ENCODE peak calls at places on chromosomes 12 and 14, in five cellular contexts. H is stomach, X is GM12891, A is gastrocnemius medialis, Y is tibial nerve. M is an unnamed sample.

GRCh38 chr14:98444077-98444476 is 827.9 kb downstream of the BCL11B start:
- DNase-seq in X (no peak), Y (no peak), H (no peak), A (no peak), M (no peak)

GRCh38 chr14:96055753-96056508 is 16.8 kb downstream of the C14orf132 start:
- DNase-seq in X (no peak), H (peak), Y (no peak), A (no peak), M (no peak)

GRCh38 chr12:51048601-51049369 is 658 bp downstream of the LETMD1 start:
- DNase-seq in X (no peak), H (no peak), A (no peak), Y (no peak), M (no peak)

GRCh38 chr12:95358111-95359083 is 115.6 kb upstream of the METAP2 start:
- DNase-seq in H (no peak), X (no peak), A (no peak), Y (no peak), M (no peak)

GRCh38 chr12:113639474-113639873 is 167.8 kb upstream of the LHX5 start:
- DNase-seq in X (no peak), H (no peak), Y (no peak), A (no peak), M (no peak)

GRCh38 chr14:100679707-100680438 is 46.8 kb upstream of the DLK1 start:
- DNase-seq in X (no peak), A (no peak), H (no peak), Y (peak), M (no peak)

GRCh38 chr12:7093892-7094291 is 1.6 kb upstream of the C1R start:
- DNase-seq in Y (no peak), H (no peak), A (no peak), X (no peak), M (no peak)

GRCh38 chr12:42141981-42142606 is 2.6 kb downstream of the GXYLT1 start:
- DNase-seq in A (no peak), H (no peak), Y (no peak), X (no peak), M (no peak)

GRCh38 chr14:85195872-85196477 is 334.0 kb upstream of the FLRT2 start:
- DNase-seq in X (no peak), H (no peak), A (no peak), Y (no peak), M (peak)

GRCh38 chr14:53368714-53369191 is 215.6 kb upstream of the DDHD1 start:
- DNase-seq in A (no peak), H (no peak), X (no peak), Y (no peak), M (no peak)

GRCh38 chr12:119725523-119725922 is 57.6 kb downstream of the PRKAB1 start:
- DNase-seq in A (no peak), H (no peak), X (no peak), Y (no peak), M (no peak)

GRCh38 chr12:80708535-80709328 is 1.3 kb downstream of the MYF6 start:
- DNase-seq in A (no peak), H (no peak), Y (no peak), X (no peak), M (no peak)

GRCh38 chr14:80522936-80523335 is 311.6 kb upstream of the DIO2 start:
- DNase-seq in A (no peak), X (no peak), H (no peak), Y (no peak), M (no peak)

GRCh38 chr14:77128414-77128891 is 13.1 kb downstream of the ZDHHC22 start:
- DNase-seq in Y (no peak), X (no peak), A (no peak), H (no peak), M (no peak)

GRCh38 chr12:80676856-80677255 is 30.6 kb upstream of the MYF6 start:
- DNase-seq in X (no peak), H (no peak), Y (no peak), A (no peak), M (no peak)

GRCh38 chr12:99746538-99746937 is 99.0 kb downstream of the GARIN6 start:
- DNase-seq in X (no peak), H (no peak), A (no peak), Y (no peak), M (no peak)

GRCh38 chr14:91330111-91330696 is 85.7 kb upstream of the GPR68 start:
- DNase-seq in A (no peak), X (no peak), Y (no peak), H (no peak), M (no peak)
- TF ChIP-seq POLR2A in A (no peak), X (no peak), Y (no peak), H (no peak), M (no peak)

GRCh38 chr14:51733147-51733546 is 81.4 kb downstream of the FRMD6 start:
- DNase-seq in Y (no peak), X (no peak), A (no peak), H (no peak), M (no peak)

GRCh38 chr14:51730094-51730493 is 78.4 kb downstream of the FRMD6 start:
- DNase-seq in H (no peak), A (no peak), X (no peak), Y (no peak), M (no peak)

GRCh38 chr14:51730674-51731073 is 79.0 kb downstream of the FRMD6 start:
- DNase-seq in A (no peak), X (no peak), Y (no peak), H (no peak), M (no peak)

GRCh38 chr14:51735851-51736250 is 84.1 kb downstream of the FRMD6 start:
- DNase-seq in Y (no peak), A (no peak), X (no peak), H (no peak), M (no peak)

DNA sequence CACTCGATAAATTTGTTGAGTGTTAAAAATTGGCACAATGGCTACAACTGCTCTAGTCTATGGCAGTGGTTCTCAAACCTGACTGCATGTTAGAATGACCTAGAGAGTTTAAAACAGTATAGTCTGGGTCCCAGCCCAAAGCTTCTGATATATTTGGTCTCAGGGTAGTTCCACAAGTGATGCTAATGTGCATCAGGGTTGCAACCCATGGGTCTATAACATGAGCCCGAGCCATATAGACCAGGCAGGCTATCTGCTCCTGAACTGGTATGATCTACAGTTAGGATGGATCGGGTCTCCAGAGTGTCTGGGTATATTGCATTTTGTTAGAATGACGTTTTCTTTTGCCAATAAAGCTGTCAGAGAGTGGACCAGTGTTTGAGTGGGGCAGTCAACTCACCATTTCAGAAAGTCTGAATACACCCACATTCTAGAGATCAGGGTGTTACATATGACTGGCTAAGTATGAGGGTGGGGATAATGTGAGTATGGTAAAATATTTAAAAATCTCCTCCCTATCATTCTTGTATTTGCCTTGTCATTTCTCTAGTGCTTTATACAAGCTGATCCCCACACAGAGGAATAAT is 80.9 kb downstream of the FRMD6 start:
- DNase-seq in Y (no peak), A (no peak), H (no peak), X (no peak), M (no peak)
- TF ChIP-seq POLR2A in Y (no peak), A (no peak), H (no peak), X (no peak), M (no peak)

GRCh38 chr14:105092124-105092911 is 27.1 kb upstream of the GPR132 start:
- DNase-seq in X (no peak), H (peak), Y (no peak), A (no peak), M (peak)
- TF ChIP-seq POLR2A in X (no peak), H (no peak), Y (no peak), A (no peak), M (no peak)

DNA sequence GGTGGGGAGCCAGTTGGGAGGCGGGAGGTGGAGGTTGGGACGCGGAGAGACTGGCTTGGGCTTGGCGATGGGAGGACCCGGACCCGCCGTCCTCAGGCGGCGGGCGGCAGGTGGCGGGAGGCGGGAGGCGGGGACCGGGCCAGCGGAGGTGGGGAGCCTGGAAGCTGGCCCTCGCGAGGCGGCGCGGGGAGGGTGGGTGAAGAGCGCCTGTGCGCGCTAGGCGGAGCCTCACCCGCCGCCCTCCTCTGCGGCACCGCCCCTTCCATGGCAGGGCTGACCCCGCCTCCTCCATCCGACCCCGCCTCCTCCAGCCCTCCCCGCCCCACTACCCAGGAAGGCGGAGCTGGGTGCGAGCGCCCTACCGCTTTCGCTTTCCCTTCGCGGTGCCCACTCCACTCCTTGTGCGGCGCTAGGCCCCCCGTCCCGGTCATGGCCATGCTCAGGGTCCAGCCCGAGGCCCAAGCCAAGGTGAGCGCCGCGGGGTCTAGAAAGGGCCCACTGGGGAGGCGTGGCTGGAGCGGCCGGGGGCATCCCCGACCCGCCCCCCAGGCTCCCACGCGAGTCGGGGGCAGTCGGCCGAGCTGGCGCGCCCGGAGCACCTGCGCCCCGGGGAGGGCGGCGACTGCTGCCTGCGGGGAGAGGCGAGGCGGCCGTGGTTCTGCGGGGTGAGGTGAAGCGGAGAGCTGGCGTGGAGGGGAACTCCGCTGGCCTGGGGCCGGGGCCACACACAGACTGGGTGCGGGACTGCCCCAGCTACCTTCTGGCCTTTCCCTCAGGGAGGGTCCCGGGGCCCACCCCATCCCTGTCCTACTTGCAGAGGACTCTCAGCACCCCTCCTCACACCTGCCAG is at the start of gene PSME1:
- DNase-seq in Y (peak), H (peak), A (peak), X (peak), M (peak)
- TF ChIP-seq POLR2A in Y (peak), H (no peak), A (peak), X (peak), M (peak)

DNA sequence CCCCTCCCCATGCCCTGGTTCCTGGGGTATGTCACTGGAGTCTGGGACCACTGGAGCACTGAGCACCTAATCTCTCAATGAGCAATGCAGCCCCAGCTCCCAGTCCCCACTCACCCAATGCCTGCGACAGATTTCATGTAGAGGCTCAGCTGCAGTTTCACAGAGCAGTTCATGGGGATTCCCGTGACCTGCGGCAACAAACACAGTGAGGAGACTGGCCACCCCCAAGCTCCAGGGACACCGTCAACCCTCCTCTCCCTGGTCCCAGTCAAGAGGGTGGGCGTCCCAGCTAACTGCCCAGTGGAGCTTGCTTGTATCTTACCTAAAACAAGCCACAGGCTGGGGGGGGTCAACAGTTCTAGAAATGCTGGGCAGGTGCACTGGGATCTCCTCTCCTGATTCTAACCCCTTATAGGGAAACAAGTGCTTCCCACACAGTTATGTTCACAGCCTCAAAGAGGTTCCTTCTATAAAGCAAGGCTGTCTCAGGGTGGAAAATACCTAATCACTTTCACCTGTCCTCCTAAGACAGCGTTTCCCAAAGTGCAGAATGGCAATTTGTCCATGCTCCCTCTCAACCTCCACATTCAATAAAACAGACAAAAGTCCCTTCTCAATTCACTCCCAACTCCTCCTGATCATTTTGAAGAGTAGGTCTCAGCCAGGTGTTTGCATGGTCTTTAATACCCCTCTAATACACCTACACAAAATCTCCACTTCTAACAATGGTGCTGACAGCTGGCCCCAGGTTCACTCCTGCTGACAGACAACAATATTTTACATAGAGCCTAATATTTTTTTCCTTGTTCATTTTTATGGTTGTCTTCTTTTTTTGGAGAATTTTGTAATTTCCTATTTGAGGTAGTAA is 68.3 kb downstream of the SCARB1 start:
- DNase-seq in H (no peak), Y (no peak), A (no peak), X (peak), M (no peak)
- TF ChIP-seq POLR2A in H (no peak), Y (no peak), A (no peak), X (peak), M (no peak)

DNA sequence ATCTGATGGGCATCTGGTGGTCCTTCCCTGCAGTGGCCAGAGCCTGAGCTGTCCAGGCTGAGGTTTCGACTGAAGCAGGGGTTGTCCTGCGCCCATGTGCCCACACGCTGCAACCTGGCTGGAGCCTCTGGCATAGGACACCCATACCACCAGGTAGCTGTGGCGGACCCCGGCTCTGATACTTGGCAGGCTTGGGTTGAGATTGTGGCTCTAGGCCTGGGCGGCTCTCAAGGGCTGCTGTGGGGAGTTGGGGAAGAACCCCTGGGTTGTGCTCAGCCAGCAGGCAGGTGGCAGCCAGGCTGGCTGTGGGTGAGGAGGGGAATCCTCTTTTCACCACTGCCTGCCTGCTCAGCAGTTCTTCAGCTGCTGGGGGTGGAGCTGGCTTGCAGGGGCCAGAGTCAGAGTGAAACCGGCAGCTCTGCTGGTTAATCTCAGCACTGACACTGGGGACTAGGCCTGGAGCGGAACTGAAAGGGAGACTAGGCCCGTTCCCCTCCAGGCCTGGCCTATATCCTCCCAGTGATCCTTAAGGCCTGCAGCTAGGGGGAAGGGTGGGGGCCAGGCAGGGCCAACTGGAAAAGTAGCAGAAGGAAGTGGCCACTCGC is 39.1 kb downstream of the SH2B3 start:
- DNase-seq in Y (no peak), A (peak), H (peak), X (peak), M (no peak)
- TF ChIP-seq POLR2A in Y (no peak), A (no peak), H (no peak), X (no peak), M (no peak)

GRCh38 chr12:79547735-79548347 is 142.9 kb downstream of the PAWR start:
- DNase-seq in A (no peak), H (no peak), X (no peak), Y (no peak), M (peak)
- TF ChIP-seq POLR2A in A (no peak), H (no peak), X (no peak), Y (no peak), M (no peak)

GRCh38 chr14:23163830-23164229 is 19.6 kb downstream of the SLC7A8 start:
- DNase-seq in H (no peak), A (no peak), X (no peak), Y (no peak), M (no peak)

GRCh38 chr14:23159516-23159915 is 23.9 kb downstream of the SLC7A8 start:
- DNase-seq in A (no peak), Y (no peak), H (no peak), X (no peak), M (no peak)

GRCh38 chr14:23162005-23162404 is 21.5 kb downstream of the SLC7A8 start:
- DNase-seq in X (no peak), Y (no peak), H (no peak), A (no peak), M (no peak)

GRCh38 chr14:23162800-23163199 is 20.7 kb downstream of the SLC7A8 start:
- DNase-seq in A (no peak), Y (no peak), H (no peak), X (no peak), M (no peak)

GRCh38 chr14:23160924-23161522 is 22.4 kb downstream of the SLC7A8 start:
- DNase-seq in X (no peak), Y (no peak), A (peak), H (peak), M (peak)
- TF ChIP-seq POLR2A in X (no peak), Y (no peak), A (no peak), H (no peak), M (no peak)

DNA sequence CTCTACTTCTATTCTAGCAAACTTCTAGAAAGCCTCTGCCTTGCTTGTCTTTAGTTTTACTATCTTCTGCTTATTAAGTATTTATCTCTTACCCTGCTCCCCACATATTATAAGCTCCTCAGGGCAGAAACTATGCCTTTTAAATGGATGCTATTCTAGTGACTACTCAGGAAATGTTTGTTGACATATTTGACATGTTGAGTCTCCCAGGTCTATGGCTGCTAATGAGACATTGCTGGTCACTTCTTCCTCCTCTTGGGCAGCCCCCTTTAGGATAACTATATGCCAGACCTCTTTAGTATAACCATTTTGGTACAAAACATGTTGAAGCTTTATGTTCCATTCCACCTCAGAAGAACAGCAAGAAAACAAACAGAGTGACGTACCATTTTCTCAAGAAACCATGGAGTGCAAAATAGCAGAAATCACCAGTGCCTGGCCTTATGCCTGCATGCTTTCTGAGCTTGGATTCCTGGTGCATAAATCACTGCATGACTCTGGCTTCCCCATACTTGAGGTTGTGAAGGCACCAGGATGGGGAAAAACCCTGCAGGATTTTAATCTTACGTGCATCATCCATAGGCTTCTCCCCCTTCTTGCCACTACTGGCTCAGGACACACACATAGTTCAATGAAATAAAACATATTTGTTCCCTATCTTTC is 202.6 kb downstream of the TMX1 start:
- DNase-seq in A (no peak), Y (no peak), X (no peak), H (no peak), M (no peak)
- TF ChIP-seq POLR2A in A (no peak), Y (no peak), X (no peak), H (no peak), M (no peak)

GRCh38 chr12:21940549-21940948 is 677 bp downstream of the ABCC9 start:
- DNase-seq in H (no peak), Y (no peak), A (no peak), X (no peak), M (no peak)
- TF ChIP-seq POLR2A in H (no peak), Y (no peak), A (no peak), X (no peak), M (no peak)

M was measured in H54.